ENCODE peak calls at places on chromosome 10, in six cellular contexts. V, D, E, I, J and L are unnamed samples. For H3K4me1, the result is how much of the 10 kb centered on the place peaks cover.

GRCh38 chr10:6737758-6738463 is 157.8 kb upstream of the PRKCQ start:
- DNase-seq in J (no peak), I (no peak), V (no peak), E (no peak), D (no peak), L (no peak)

GRCh38 chr10:103800789-103801540 is 54.4 kb downstream of the SH3PXD2A start:
- DNase-seq in J (no peak), V (no peak), E (no peak), I (no peak), D (no peak), L (peak)

GRCh38 chr10:98217793-98218192 is 50.2 kb downstream of the LOXL4 start:
- DNase-seq in V (no peak), J (no peak), I (no peak), E (no peak), D (no peak), L (no peak)

GRCh38 chr10:4246881-4247358 is 461.9 kb upstream of the KLF6 start:
- DNase-seq in D (no peak), J (no peak), E (no peak), V (no peak), I (no peak), L (no peak)

GRCh38 chr10:126250045-126250444 is 138.2 kb downstream of the ADAM12 start:
- DNase-seq in V (no peak), J (no peak), E (no peak), I (no peak), D (no peak), L (no peak)

GRCh38 chr10:5538892-5539651 is 14.3 kb downstream of the CALML3 start:
- DNase-seq in E (no peak), V (peak), D (no peak), I (no peak), J (no peak), L (no peak)

GRCh38 chr10:623477-624311 is 65.8 kb downstream of the DIP2C start:
- DNase-seq in J (no peak), I (no peak), E (no peak), V (no peak), D (no peak), L (no peak)

GRCh38 chr10:30858499-30858898 is 173.2 kb downstream of the ZNF438 start:
- DNase-seq in E (no peak), J (no peak), V (no peak), I (no peak), D (no peak), L (no peak)

GRCh38 chr10:14953452-14954000 is 370 bp downstream of the DCLRE1C start:
- DNase-seq in I (no peak), V (peak), J (peak), E (peak), D (peak), L (no peak)

GRCh38 chr10:10149899-10150298 is 867.8 kb upstream of the CELF2 start:
- DNase-seq in V (no peak), J (no peak), D (no peak), I (no peak), E (no peak), L (no peak)

GRCh38 chr10:69847883-69848282 is 46.2 kb downstream of the COL13A1 start:
- DNase-seq in V (no peak), J (no peak), D (no peak), E (no peak), I (no peak), L (no peak)
- H3K4me1 ChIP-seq in V (under half), J (under half), D (under half), E (under half), I (under half), L (under half)

GRCh38 chr10:77346031-77346430 is 291.6 kb downstream of the KCNMA1 start:
- DNase-seq in V (no peak), J (no peak), E (no peak), I (no peak), D (no peak), L (no peak)
- H3K4me3 ChIP-seq in V (no peak), J (no peak), E (no peak), I (no peak), D (no peak), L (no peak)

DNA sequence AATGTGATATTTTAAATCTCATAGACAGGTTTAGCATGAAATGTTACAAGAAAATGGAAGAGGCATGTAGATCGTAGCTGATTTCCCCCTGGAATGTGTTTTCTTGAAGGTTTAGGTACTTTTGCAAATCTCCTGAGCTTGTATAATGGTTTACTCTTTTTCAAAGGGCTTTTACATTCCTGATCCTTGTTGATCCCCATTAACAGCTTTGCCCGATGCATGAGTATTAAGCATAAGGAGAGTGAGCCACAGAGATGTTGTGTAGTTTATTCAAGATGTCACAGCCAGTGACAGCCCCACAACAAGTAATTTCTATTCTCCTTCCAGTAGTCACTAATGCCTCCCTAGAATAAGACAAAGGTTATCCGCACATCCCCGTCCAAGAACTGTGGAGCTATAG is 103.7 kb downstream of the SKIDA1 start:
- DNase-seq in D (no peak), E (no peak), V (no peak), J (no peak), I (no peak), L (no peak)
- H3K27ac ChIP-seq in D (no peak), E (no peak), V (no peak), J (no peak), I (peak), L (no peak)

GRCh38 chr10:122062831-122063674 is 74.1 kb downstream of the TACC2 start:
- DNase-seq in D (peak), V (peak), E (no peak), I (peak), J (peak), L (no peak)

GRCh38 chr10:122056431-122057094 is 67.6 kb downstream of the TACC2 start:
- DNase-seq in J (no peak), E (no peak), I (no peak), D (peak), V (no peak), L (no peak)

GRCh38 chr10:122055252-122055651 is 66.3 kb downstream of the TACC2 start:
- DNase-seq in E (no peak), J (no peak), D (no peak), V (no peak), I (no peak), L (no peak)

GRCh38 chr10:122057841-122058240 is 68.9 kb downstream of the TACC2 start:
- DNase-seq in J (no peak), E (no peak), I (no peak), V (no peak), D (no peak), L (no peak)

DNA sequence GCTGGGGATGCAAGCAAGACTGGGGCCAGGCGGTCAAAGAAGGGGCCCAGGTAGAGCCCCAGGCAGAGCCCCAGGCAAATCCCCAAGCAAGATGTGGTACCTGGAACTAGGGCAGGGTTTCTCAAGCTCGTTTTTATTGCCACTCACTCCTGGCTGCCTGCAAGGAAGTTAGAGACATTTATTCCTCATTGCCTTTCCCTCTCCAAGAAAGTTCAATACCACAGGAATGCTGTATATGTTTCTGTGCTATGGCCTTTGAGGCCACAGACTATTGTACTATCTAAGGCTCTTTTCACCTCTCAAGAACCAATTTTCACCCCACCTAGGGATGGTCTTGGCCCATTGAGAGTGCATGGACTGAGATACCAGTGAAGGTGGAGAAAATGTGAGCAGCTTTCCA is 71.3 kb downstream of the TACC2 start:
- DNase-seq in D (no peak), I (no peak), V (no peak), J (no peak), E (no peak), L (no peak)
- H3K4me1 ChIP-seq in D (under half), I (under half), V (under half), J (under half), E (half or more), L (under half)